ENCODE peak calls at places on chromosomes 4 and X, in five cellular contexts. F, R, Q, O and P are unnamed samples.

GRCh38 chrX:14380044-14380443 is 149.3 kb upstream of the GLRA2 start:
- DNase-seq in Q (no peak), O (no peak), R (no peak), F (no peak), P (no peak)

GRCh38 chr4:26086621-26087068 is 172.6 kb downstream of the SMIM20 start:
- DNase-seq in F (no peak), Q (no peak), O (no peak), R (no peak), P (no peak)

GRCh38 chr4:6470502-6471302 is 1.7 kb downstream of the PPP2R2C start:
- DNase-seq in R (no peak), Q (no peak), O (peak; percentile 91), F (no peak), P (no peak)

GRCh38 chrX:56233682-56234081 is 1.5 kb downstream of the KLF8 start:
- DNase-seq in R (peak; percentile 60), Q (peak; percentile 29), F (no peak), O (no peak), P (peak; percentile 38)

GRCh38 chrX:48022740-48023139 is 16.0 kb downstream of the SPACA5 start:
- DNase-seq in R (no peak), O (no peak), Q (no peak), F (no peak), P (no peak)

GRCh38 chr4:124530464-124531077 is 182.0 kb downstream of the ANKRD50 start:
- DNase-seq in O (no peak), Q (no peak), F (peak; percentile 99), R (no peak), P (no peak)

GRCh38 chrX:106608016-106608415 is 3.8 kb upstream of the RADX start:
- DNase-seq in O (no peak), R (no peak), Q (no peak), F (no peak), P (no peak)

GRCh38 chr4:6763330-6763851 is 19.1 kb upstream of the KIAA0232 start:
- DNase-seq in R (no peak), F (no peak), Q (no peak), O (peak; percentile 52), P (no peak)

GRCh38 chr4:181662383-181662782 is 580.8 kb upstream of the TENM3 start:
- DNase-seq in R (no peak), F (no peak), Q (no peak), O (no peak), P (no peak)

GRCh38 chrX:71081348-71082148 is 13.4 kb upstream of the SNX12 start:
- DNase-seq in R (no peak), Q (no peak), F (peak; percentile 81), O (no peak), P (no peak)

GRCh38 chr4:111562811-111563210 is 582.4 kb upstream of the FAM241A start:
- DNase-seq in Q (no peak), F (no peak), O (no peak), R (no peak), P (no peak)

GRCh38 chr4:94634266-94634665 is 123.5 kb upstream of the BMPR1B start:
- DNase-seq in F (no peak), O (no peak), R (no peak), Q (no peak), P (no peak)

GRCh38 chr4:81638698-81639097 is 167.0 kb upstream of the RASGEF1B start:
- DNase-seq in R (no peak), Q (no peak), O (no peak), F (no peak), P (no peak)

GRCh38 chr4:153154010-153154975 is 50.0 kb upstream of the TRIM2 start:
- DNase-seq in R (no peak), O (no peak), F (no peak), Q (no peak), P (no peak)

GRCh38 chr4:75629239-75629638 is 1.1 kb downstream of the CDKL2 start:
- DNase-seq in O (no peak), Q (no peak), R (no peak), F (no peak), P (no peak)

GRCh38 chrX:136626237-136626636 is 21.7 kb upstream of the CD40LG start:
- DNase-seq in O (no peak), Q (no peak), R (peak; percentile 36), F (no peak), P (no peak)

GRCh38 chr4:48340276-48340904 is 939 bp upstream of the SLAIN2 start:
- DNase-seq in O (peak; percentile 37), F (no peak), Q (no peak), R (no peak), P (no peak)

GRCh38 chrX:136325377-136325776 is 24.6 kb downstream of the ADGRG4 start:
- DNase-seq in Q (no peak), O (no peak), F (no peak), R (no peak), P (no peak)

GRCh38 chrX:23667239-23668177 is at the start of gene PRDX4:
- DNase-seq in Q (peak; percentile 67), F (peak; percentile 75), R (peak; percentile 56), O (peak; percentile 92), P (peak; percentile 78)

GRCh38 chr4:126779446-126780166 is 853.2 kb upstream of the INTU start:
- DNase-seq in O (no peak), R (no peak), F (no peak), Q (no peak), P (no peak)

GRCh38 chrX:48496660-48497059 is 12.1 kb upstream of the PORCN start:
- DNase-seq in O (peak; percentile 50), F (no peak), R (no peak), Q (no peak), P (no peak)

GRCh38 chrX:47358387-47359065 is 11.9 kb upstream of the ZNF157 start:
- DNase-seq in F (no peak), O (no peak), R (no peak), Q (no peak), P (no peak)

GRCh38 chrX:69163936-69164741 is 1.1 kb downstream of the PJA1 start:
- DNase-seq in Q (no peak), F (no peak), O (peak; percentile 56), R (no peak), P (no peak)

GRCh38 chrX:69162466-69162865 is 2.8 kb downstream of the PJA1 start:
- DNase-seq in R (no peak), F (no peak), Q (no peak), O (no peak), P (no peak)

GRCh38 chrX:69161371-69161770 is 3.9 kb downstream of the PJA1 start:
- DNase-seq in Q (no peak), O (no peak), R (no peak), F (no peak), P (no peak)

GRCh38 chrX:69161786-69162349 is 3.4 kb downstream of the PJA1 start:
- DNase-seq in R (no peak), O (no peak), Q (no peak), F (no peak), P (no peak)

GRCh38 chrX:69165116-69165651 is at the start of gene PJA1:
- DNase-seq in O (peak; percentile 47), Q (no peak), F (peak; percentile 31), R (no peak), P (no peak)
- TF ChIP-seq POLR2A in O (peak; percentile 42), Q (no peak), F (no peak), R (peak; percentile 65), P (no peak)

GRCh38 chrX:69151898-69152297 is 13.4 kb downstream of the PJA1 start:
- DNase-seq in O (no peak), Q (no peak), R (no peak), F (no peak), P (no peak)
- TF ChIP-seq JUND in O (no peak), Q (no peak), R (no peak), F (no peak), P (no peak)

GRCh38 chrX:149939271-149940014 is 1.2 kb upstream of the EOLA2 start:
- DNase-seq in Q (peak; percentile 69), F (peak; percentile 85), R (peak; percentile 30), O (peak; percentile 71), P (peak; percentile 63)

GRCh38 chrX:149937881-149938426 is 337 bp downstream of the EOLA2 start:
- DNase-seq in R (no peak), Q (no peak), O (peak; percentile 8), F (no peak), P (no peak)

GRCh38 chrX:149938427-149939270 is at the start of gene EOLA2:
- DNase-seq in R (peak; percentile 97), F (peak; percentile 94), O (peak; percentile 63), Q (peak; percentile 95), P (peak; percentile 94)

GRCh38 chrX:149940015-149940716 is 1.9 kb upstream of the EOLA2 start:
- DNase-seq in Q (peak; percentile 94), O (peak; percentile 81), F (peak; percentile 90), R (peak; percentile 88), P (peak; percentile 83)
- TF ChIP-seq POLR2A in Q (no peak), O (peak; percentile 68), F (no peak), R (peak; percentile 42), P (no peak)

DNA sequence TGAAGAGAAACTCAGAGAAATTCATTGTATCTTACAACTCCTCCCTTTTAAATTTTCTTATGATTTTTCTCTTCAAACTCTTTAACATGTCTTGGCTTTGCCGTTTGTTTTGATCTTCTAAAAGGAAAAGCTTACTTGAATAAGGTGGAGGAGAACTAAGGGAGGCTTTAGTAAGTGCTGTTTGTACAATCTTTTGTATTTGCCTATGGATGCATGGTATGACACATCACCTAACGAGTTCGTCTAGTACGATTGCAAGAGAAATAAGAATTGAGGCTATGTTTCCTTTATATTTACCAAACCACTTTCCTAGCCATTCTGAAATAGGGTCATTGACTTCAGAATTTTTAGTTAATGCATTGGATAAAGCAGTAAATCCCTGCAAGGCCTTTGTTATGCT is 8.4 kb upstream of the BST1 start:
- DNase-seq in R (no peak), F (no peak), O (no peak), Q (no peak), P (no peak)
- TF ChIP-seq JUND in R (no peak), F (no peak), O (no peak), Q (no peak), P (no peak)